ENCODE peak calls at places on chromosomes 6 and 20, in four cellular contexts. One of them, this sample, is unnamed.

GRCh38 chr6:13487122-13488014 is at the start of gene GFOD1:
- DNase-seq in Calu3: peak
- DNase-seq in MCF 10A: peak
- DNase-seq in AG20443: peak
- DNase-seq in this sample: peak

GRCh38 chr6:150651808-150652473 is 52.3 kb downstream of the PLEKHG1 start:
- DNase-seq in AG20443: no peak
- DNase-seq in Calu3: no peak
- DNase-seq in MCF 10A: no peak
- DNase-seq in this sample: peak

GRCh38 chr20:38755324-38755910 is 7.2 kb downstream of the ACTR5 start:
- DNase-seq in AG20443: no peak
- DNase-seq in MCF 10A: no peak
- DNase-seq in Calu3: no peak
- DNase-seq in this sample: no peak

GRCh38 chr6:3628143-3628840 is 123.2 kb downstream of the PXDC1 start:
- DNase-seq in Calu3: no peak
- DNase-seq in AG20443: no peak
- DNase-seq in MCF 10A: no peak
- DNase-seq in this sample: no peak

GRCh38 chr6:150994026-150994425 is 128.5 kb downstream of the MTHFD1L start:
- DNase-seq in AG20443: no peak
- DNase-seq in MCF 10A: no peak
- DNase-seq in Calu3: no peak
- DNase-seq in this sample: no peak

GRCh38 chr20:12660918-12661317 is 347.9 kb upstream of the SPTLC3 start:
- DNase-seq in Calu3: no peak
- DNase-seq in MCF 10A: no peak
- DNase-seq in AG20443: no peak
- DNase-seq in this sample: peak

GRCh38 chr6:95083506-95083905 is 493.8 kb upstream of the MANEA start:
- DNase-seq in Calu3: no peak
- DNase-seq in MCF 10A: no peak
- DNase-seq in AG20443: no peak
- DNase-seq in this sample: no peak

GRCh38 chr20:25544316-25544715 is 41.0 kb downstream of the NINL start:
- DNase-seq in MCF 10A: no peak
- DNase-seq in Calu3: no peak
- DNase-seq in AG20443: no peak
- DNase-seq in this sample: peak

GRCh38 chr6:20168668-20169633 is 43.3 kb downstream of the MBOAT1 start:
- DNase-seq in AG20443: peak
- DNase-seq in Calu3: no peak
- DNase-seq in MCF 10A: peak
- DNase-seq in this sample: no peak

GRCh38 chr6:117399924-117400323 is 25.8 kb downstream of the ROS1 start:
- DNase-seq in MCF 10A: peak
- DNase-seq in Calu3: no peak
- DNase-seq in AG20443: peak
- DNase-seq in this sample: peak

GRCh38 chr6:125904871-125905270 is 51.7 kb upstream of the HINT3 start:
- DNase-seq in AG20443: peak
- DNase-seq in Calu3: no peak
- DNase-seq in MCF 10A: peak
- DNase-seq in this sample: peak

GRCh38 chr6:4358414-4359107 is 223.2 kb upstream of the ECI2 start:
- DNase-seq in MCF 10A: peak
- DNase-seq in AG20443: peak
- DNase-seq in Calu3: peak
- DNase-seq in this sample: peak

GRCh38 chr20:32539817-32540675 is 45.1 kb downstream of the NOL4L start:
- DNase-seq in AG20443: no peak
- DNase-seq in MCF 10A: no peak
- DNase-seq in Calu3: peak
- DNase-seq in this sample: no peak

GRCh38 chr6:138724015-138724414 is 49.6 kb upstream of the CCDC28A start:
- DNase-seq in AG20443: peak
- DNase-seq in MCF 10A: no peak
- DNase-seq in Calu3: peak
- DNase-seq in this sample: peak

GRCh38 chr6:45946352-45946751 is 69.3 kb downstream of the CLIC5 start:
- DNase-seq in MCF 10A: no peak
- DNase-seq in Calu3: no peak
- DNase-seq in AG20443: peak
- DNase-seq in this sample: peak

GRCh38 chr6:26136321-26136720 is 49.1 kb downstream of the HFE start:
- DNase-seq in AG20443: no peak
- DNase-seq in Calu3: no peak
- DNase-seq in MCF 10A: no peak
- DNase-seq in this sample: no peak

GRCh38 chr6:13787146-13787545 is 27.2 kb downstream of the MCUR1 start:
- DNase-seq in AG20443: peak
- DNase-seq in MCF 10A: no peak
- DNase-seq in Calu3: no peak
- DNase-seq in this sample: peak

GRCh38 chr6:158347335-158347734 is 35.1 kb downstream of the TULP4 start:
- DNase-seq in MCF 10A: no peak
- DNase-seq in AG20443: no peak
- DNase-seq in Calu3: no peak
- DNase-seq in this sample: peak

GRCh38 chr6:36862164-36862847 is 12.3 kb downstream of the PPIL1 start:
- DNase-seq in Calu3: no peak
- DNase-seq in AG20443: no peak
- DNase-seq in MCF 10A: peak
- DNase-seq in this sample: no peak

GRCh38 chr6:125947581-125947980 is 9.0 kb upstream of the HINT3 start:
- DNase-seq in Calu3: no peak
- DNase-seq in AG20443: peak
- DNase-seq in MCF 10A: peak
- DNase-seq in this sample: peak

GRCh38 chr20:23339986-23340385 is 10.6 kb upstream of the NXT1 start:
- DNase-seq in Calu3: no peak
- DNase-seq in AG20443: no peak
- DNase-seq in MCF 10A: no peak
- DNase-seq in this sample: no peak

GRCh38 chr6:119283214-119283613 is 66.3 kb downstream of the MAN1A1 start:
- DNase-seq in AG20443: no peak
- DNase-seq in Calu3: no peak
- DNase-seq in MCF 10A: no peak
- DNase-seq in this sample: peak

GRCh38 chr6:35919085-35919826 is 1.6 kb downstream of the SRPK1 start:
- DNase-seq in MCF 10A: peak
- DNase-seq in Calu3: no peak
- DNase-seq in AG20443: no peak
- DNase-seq in this sample: peak

GRCh38 chr20:49668181-49668877 is 45.3 kb downstream of the B4GALT5 start:
- DNase-seq in MCF 10A: no peak
- DNase-seq in Calu3: peak
- DNase-seq in AG20443: no peak
- DNase-seq in this sample: no peak

GRCh38 chr20:51562334-51563140 is 20.0 kb upstream of the NFATC2 start:
- DNase-seq in AG20443: peak
- DNase-seq in MCF 10A: peak
- DNase-seq in Calu3: peak
- DNase-seq in this sample: peak

GRCh38 chr6:150299873-150300485 is 68.8 kb upstream of the IYD start:
- DNase-seq in AG20443: no peak
- DNase-seq in MCF 10A: no peak
- DNase-seq in Calu3: no peak
- DNase-seq in this sample: no peak

GRCh38 chr6:16108996-16109658 is 19.8 kb upstream of the MYLIP start:
- DNase-seq in Calu3: peak
- DNase-seq in MCF 10A: no peak
- DNase-seq in AG20443: no peak
- DNase-seq in this sample: peak

GRCh38 chr6:139254196-139254595 is 37.6 kb downstream of the TXLNB start:
- DNase-seq in Calu3: no peak
- DNase-seq in AG20443: no peak
- DNase-seq in MCF 10A: no peak
- DNase-seq in this sample: no peak

GRCh38 chr20:8860011-8860495 is 208.8 kb upstream of the PLCB4 start:
- DNase-seq in AG20443: peak
- DNase-seq in Calu3: no peak
- DNase-seq in MCF 10A: peak
- DNase-seq in this sample: peak

GRCh38 chr6:28947831-28948270 is 24.1 kb upstream of the TRIM27 start:
- DNase-seq in AG20443: no peak
- DNase-seq in Calu3: peak
- DNase-seq in MCF 10A: peak
- DNase-seq in this sample: no peak

GRCh38 chr20:13817342-13817741 is 32.5 kb downstream of the NDUFAF5 start:
- DNase-seq in Calu3: no peak
- DNase-seq in MCF 10A: no peak
- DNase-seq in AG20443: no peak
- DNase-seq in this sample: peak

GRCh38 chr6:109793015-109793414 is 101.9 kb downstream of the FIG4 start:
- DNase-seq in MCF 10A: peak
- DNase-seq in AG20443: no peak
- DNase-seq in Calu3: no peak
- DNase-seq in this sample: no peak

GRCh38 chr6:27630727-27631613 is 158.1 kb upstream of the ZNF184 start:
- DNase-seq in MCF 10A: peak
- DNase-seq in AG20443: peak
- DNase-seq in Calu3: peak
- DNase-seq in this sample: peak

GRCh38 chr20:58634818-58635665 is 16.0 kb upstream of the STX16 start:
- DNase-seq in Calu3: no peak
- DNase-seq in AG20443: no peak
- DNase-seq in MCF 10A: no peak
- DNase-seq in this sample: no peak